ENCODE peak calls at places on chromosome 15, in ten cellular contexts. X is psoas muscle, D is GM13976, P is AG10803, T is AG09309, N is type B pancreatic cell, G is fibroblast of lung, A is Caco-2, Z is heart left ventricle, Q is DND-41. Y is an unnamed sample.

GRCh38 chr15:82730022-82730530 is 20.4 kb upstream of the AP3B2 start:
- DNase-seq in X (no peak), D (no peak), P (no peak), T (no peak), N (no peak), G (no peak), A (no peak), Z (no peak), Q (no peak), Y (no peak)

GRCh38 chr15:45551691-45552090 is 29.1 kb upstream of the SLC30A4 start:
- DNase-seq in X (no peak), D (no peak), P (peak; percentile 23), T (no peak), N (no peak), G (no peak), A (no peak), Z (no peak), Q (no peak), Y (peak; percentile 10)

GRCh38 chr15:88623061-88623460 is 1.9 kb downstream of the AEN start:
- DNase-seq in X (no peak), D (no peak), P (peak; percentile 74), T (peak; percentile 37), N (no peak), G (peak; percentile 66), A (no peak), Z (no peak), Q (no peak), Y (peak; percentile 66)

GRCh38 chr15:90231028-90232017 is 2.4 kb downstream of the CIB1 start:
- DNase-seq in X (no peak), D (peak; percentile 83), P (no peak), T (no peak), N (no peak), G (peak; percentile 5), A (no peak), Z (no peak), Q (peak; percentile 72), Y (no peak)

GRCh38 chr15:68056097-68056865 is 2.2 kb downstream of the PIAS1 start:
- DNase-seq in X (no peak), D (no peak), P (no peak), T (no peak), N (no peak), G (no peak), A (no peak), Z (no peak), Q (no peak), Y (peak; percentile 26)

GRCh38 chr15:85618956-85619491 is 175.7 kb downstream of the KLHL25 start:
- DNase-seq in X (peak; percentile 73), D (peak; percentile 45), P (peak; percentile 96), T (peak; percentile 86), N (peak; percentile 68), G (peak; percentile 98), A (no peak), Z (peak; percentile 86), Q (peak; percentile 66), Y (peak; percentile 97)

GRCh38 chr15:58432421-58432820 is 630 bp downstream of the LIPC start:
- DNase-seq in X (no peak), D (no peak), P (peak; percentile 36), T (no peak), N (no peak), G (peak; percentile 58), A (no peak), Z (no peak), Q (no peak), Y (peak; percentile 76)

GRCh38 chr15:100807028-100807427 is 72.6 kb upstream of the ALDH1A3 start:
- DNase-seq in X (no peak), D (no peak), P (no peak), T (no peak), N (no peak), G (no peak), A (no peak), Z (no peak), Q (no peak), Y (no peak)

GRCh38 chr15:74598126-74598842 is 17.4 kb upstream of the CLK3 start:
- DNase-seq in X (peak; percentile 94), D (peak; percentile 99), P (peak; percentile 78), T (no peak), N (no peak), G (peak; percentile 85), A (peak; percentile 94), Z (peak; percentile 96), Q (peak; percentile 86), Y (peak; percentile 84)

GRCh38 chr15:74137544-74137920 is 7.1 kb downstream of the ISLR2 start:
- DNase-seq in X (no peak), D (no peak), P (no peak), T (no peak), N (no peak), G (no peak), A (no peak), Z (no peak), Q (no peak), Y (no peak)

DNA sequence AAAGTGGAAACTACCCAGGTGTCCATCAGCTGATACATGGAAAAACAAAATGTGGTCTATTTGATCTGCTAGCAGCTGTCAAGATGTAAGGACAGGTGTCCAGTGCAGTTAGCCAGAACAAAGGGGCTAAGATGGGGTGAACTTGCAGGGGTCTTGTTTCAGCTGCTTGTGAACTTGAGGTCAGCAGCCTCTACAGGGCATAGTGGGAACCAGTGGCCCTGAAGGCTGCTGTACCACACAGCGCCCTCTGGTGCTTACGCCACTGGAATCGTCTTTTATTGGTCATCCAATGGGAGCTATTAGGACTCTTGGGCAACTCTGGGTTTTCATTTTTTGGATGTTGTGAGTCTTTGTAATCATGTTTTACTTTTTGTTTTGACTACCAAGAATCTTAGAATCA is 62.2 kb upstream of the CTSH start:
- DNase-seq in X (no peak), D (peak; percentile 49), P (peak; percentile 59), T (no peak), N (no peak), G (peak; percentile 58), A (peak; percentile 54), Z (no peak), Q (peak; percentile 35), Y (peak; percentile 59)
- TF ChIP-seq CTCF in X (peak; percentile 45), D (peak; percentile 37), P (peak; percentile 69), T (peak; percentile 62), N (peak; percentile 74), G (peak; percentile 70), A (peak; percentile 32), Z (peak; percentile 40), Q (peak; percentile 36), Y (peak; percentile 60)

GRCh38 chr15:99105516-99106341 is 849 bp downstream of the SYNM start:
- DNase-seq in X (peak; percentile 67), D (peak; percentile 62), P (peak; percentile 66), T (no peak), N (peak; percentile 73), G (peak; percentile 63), A (peak; percentile 76), Z (peak; percentile 59), Q (no peak), Y (peak; percentile 46)
- TF ChIP-seq CTCF in X (no peak), D (peak; percentile 10), P (no peak), T (no peak), N (no peak), G (no peak), A (no peak), Z (no peak), Q (no peak), Y (no peak)

GRCh38 chr15:52255935-52256334 is 39.7 kb downstream of the MYO5C start:
- DNase-seq in X (no peak), D (no peak), P (no peak), T (no peak), N (no peak), G (no peak), A (no peak), Z (no peak), Q (no peak), Y (no peak)

GRCh38 chr15:52256366-52256765 is 39.2 kb downstream of the MYO5C start:
- DNase-seq in X (peak; percentile 55), D (peak; percentile 79), P (peak; percentile 86), T (peak; percentile 39), N (no peak), G (peak; percentile 89), A (peak; percentile 70), Z (peak; percentile 38), Q (peak; percentile 78), Y (peak; percentile 89)

GRCh38 chr15:52255008-52255407 is 40.6 kb downstream of the MYO5C start:
- DNase-seq in X (no peak), D (no peak), P (peak; percentile 36), T (no peak), N (no peak), G (peak; percentile 64), A (no peak), Z (no peak), Q (no peak), Y (peak; percentile 71)

GRCh38 chr15:52252781-52253180 is 42.8 kb downstream of the MYO5C start:
- DNase-seq in X (no peak), D (no peak), P (peak; percentile 90), T (peak; percentile 77), N (no peak), G (peak; percentile 93), A (no peak), Z (no peak), Q (no peak), Y (peak; percentile 90)

GRCh38 chr15:52254331-52254730 is 41.3 kb downstream of the MYO5C start:
- DNase-seq in X (no peak), D (no peak), P (no peak), T (no peak), N (no peak), G (no peak), A (no peak), Z (no peak), Q (no peak), Y (no peak)
- TF ChIP-seq CTCF in X (no peak), D (peak; percentile 24), P (no peak), T (no peak), N (no peak), G (no peak), A (no peak), Z (no peak), Q (peak; percentile 22), Y (no peak)

GRCh38 chr15:80913541-80913940 is 76.1 kb downstream of the MESD start:
- DNase-seq in X (no peak), D (no peak), P (no peak), T (no peak), N (no peak), G (no peak), A (no peak), Z (no peak), Q (no peak), Y (no peak)

GRCh38 chr15:80918440-80918839 is 71.2 kb downstream of the MESD start:
- DNase-seq in X (no peak), D (no peak), P (no peak), T (no peak), N (no peak), G (no peak), A (no peak), Z (no peak), Q (no peak), Y (no peak)

GRCh38 chr15:80912673-80913072 is 76.9 kb downstream of the MESD start:
- DNase-seq in X (no peak), D (no peak), P (no peak), T (no peak), N (no peak), G (no peak), A (no peak), Z (no peak), Q (no peak), Y (no peak)

GRCh38 chr15:80916056-80916455 is 73.6 kb downstream of the MESD start:
- DNase-seq in X (no peak), D (no peak), P (no peak), T (no peak), N (no peak), G (no peak), A (no peak), Z (no peak), Q (no peak), Y (no peak)

DNA sequence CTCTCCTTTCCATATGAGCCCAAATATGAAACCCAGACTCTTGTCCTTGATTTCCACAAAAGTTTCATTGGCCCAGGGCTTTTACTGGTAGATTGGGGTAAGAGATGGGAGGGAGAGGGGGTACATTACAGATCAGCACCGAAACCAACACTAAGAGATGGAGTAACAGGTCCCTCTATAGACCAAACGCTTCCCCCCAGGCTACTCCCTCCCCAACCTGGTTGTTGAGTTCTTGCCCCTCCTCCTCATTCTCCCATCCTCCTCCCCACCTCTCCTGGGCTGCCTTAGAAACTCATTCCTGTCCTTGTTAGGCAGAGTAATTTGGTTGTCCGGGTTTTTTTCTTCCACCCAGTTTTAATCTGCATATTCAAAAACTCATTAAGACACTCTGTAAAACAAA is 74.2 kb downstream of the MESD start:
- DNase-seq in X (no peak), D (no peak), P (no peak), T (no peak), N (no peak), G (no peak), A (no peak), Z (no peak), Q (no peak), Y (no peak)
- TF ChIP-seq CTCF in X (no peak), D (no peak), P (no peak), T (no peak), N (no peak), G (no peak), A (no peak), Z (no peak), Q (no peak), Y (no peak)

Y was measured in fibroblast of the aortic adventitia.